ENCODE peak calls at places on chromosomes 4 and X, in four cellular contexts. D is Panc1, B is HepG2, S is HCT116. Q is an unnamed sample.

GRCh38 chrX:39829965-39830364 is 267.8 kb downstream of the BCOR start:
- ATAC-seq in D (no peak), B (no peak), S (no peak), Q (no peak)

GRCh38 chr4:3387154-3387942 is 54.4 kb upstream of the HGFAC start:
- ATAC-seq in D (no peak), B (no peak), S (no peak), Q (no peak)

GRCh38 chrX:75061701-75062100 is 94.4 kb downstream of the ABCB7 start:
- ATAC-seq in D (no peak), B (no peak), S (no peak), Q (no peak)

GRCh38 chr4:164946810-164947209 is 30.6 kb downstream of the TRIM61 start:
- ATAC-seq in D (no peak), B (no peak), S (no peak), Q (no peak)

GRCh38 chrX:18410038-18410437 is 15.4 kb upstream of the CDKL5 start:
- ATAC-seq in D (no peak), B (peak; percentile 59), S (peak; percentile 64), Q (no peak)

GRCh38 chr4:153206534-153206933 is 2.3 kb downstream of the TRIM2 start:
- ATAC-seq in D (no peak), B (no peak), S (no peak), Q (no peak)

GRCh38 chr4:304987-305680 is at the start of gene ZNF732:
- ATAC-seq in D (no peak), B (no peak), S (no peak), Q (peak; percentile 86)

GRCh38 chr4:12692815-12693214 is 791.3 kb downstream of the RAB28 start:
- ATAC-seq in D (no peak), B (no peak), S (no peak), Q (no peak)

GRCh38 chr4:83195280-83195679 is 80.8 kb upstream of the PLAC8 start:
- ATAC-seq in D (no peak), B (no peak), S (no peak), Q (no peak)

GRCh38 chr4:151236036-151236435 is 40.9 kb upstream of the PRSS48 start:
- ATAC-seq in D (no peak), B (peak; percentile 34), S (no peak), Q (no peak)

GRCh38 chr4:151242305-151242704 is 34.7 kb upstream of the PRSS48 start:
- ATAC-seq in D (no peak), B (no peak), S (no peak), Q (no peak)

GRCh38 chr4:151233600-151233999 is 43.4 kb upstream of the PRSS48 start:
- ATAC-seq in D (no peak), B (no peak), S (no peak), Q (no peak)

GRCh38 chr4:151239608-151240007 is 37.4 kb upstream of the PRSS48 start:
- ATAC-seq in D (no peak), B (no peak), S (no peak), Q (no peak)

GRCh38 chr4:151238477-151238876 is 38.5 kb upstream of the PRSS48 start:
- ATAC-seq in D (no peak), B (no peak), S (peak; percentile 50), Q (peak; percentile 51)
- TF ChIP-seq CTCF in D (no peak), B (peak; percentile 6), S (peak; percentile 5), Q (peak; percentile 26)

GRCh38 chr4:156969136-156969535 is 2.5 kb downstream of the PDGFC start:
- ATAC-seq in D (no peak), B (no peak), S (no peak), Q (no peak)

GRCh38 chr4:156972370-156972980 is 876 bp upstream of the PDGFC start:
- ATAC-seq in D (no peak), B (peak; percentile 12), S (peak; percentile 8), Q (no peak)

GRCh38 chr4:156971168-156971601 is 414 bp downstream of the PDGFC start:
- ATAC-seq in D (peak; percentile 21), B (peak; percentile 47), S (peak; percentile 23), Q (peak; percentile 9)

GRCh38 chr4:156971623-156972369 is at the start of gene PDGFC:
- ATAC-seq in D (peak; percentile 86), B (peak; percentile 89), S (peak; percentile 78), Q (peak; percentile 88)

GRCh38 chr4:156970501-156971167 is 965 bp downstream of the PDGFC start:
- ATAC-seq in D (peak; percentile 75), B (peak; percentile 75), S (peak; percentile 39), Q (peak; percentile 59)
- TF ChIP-seq POLR2AphosphoS5 in D (no peak), B (no peak), S (no peak), Q (peak; percentile 21)

DNA sequence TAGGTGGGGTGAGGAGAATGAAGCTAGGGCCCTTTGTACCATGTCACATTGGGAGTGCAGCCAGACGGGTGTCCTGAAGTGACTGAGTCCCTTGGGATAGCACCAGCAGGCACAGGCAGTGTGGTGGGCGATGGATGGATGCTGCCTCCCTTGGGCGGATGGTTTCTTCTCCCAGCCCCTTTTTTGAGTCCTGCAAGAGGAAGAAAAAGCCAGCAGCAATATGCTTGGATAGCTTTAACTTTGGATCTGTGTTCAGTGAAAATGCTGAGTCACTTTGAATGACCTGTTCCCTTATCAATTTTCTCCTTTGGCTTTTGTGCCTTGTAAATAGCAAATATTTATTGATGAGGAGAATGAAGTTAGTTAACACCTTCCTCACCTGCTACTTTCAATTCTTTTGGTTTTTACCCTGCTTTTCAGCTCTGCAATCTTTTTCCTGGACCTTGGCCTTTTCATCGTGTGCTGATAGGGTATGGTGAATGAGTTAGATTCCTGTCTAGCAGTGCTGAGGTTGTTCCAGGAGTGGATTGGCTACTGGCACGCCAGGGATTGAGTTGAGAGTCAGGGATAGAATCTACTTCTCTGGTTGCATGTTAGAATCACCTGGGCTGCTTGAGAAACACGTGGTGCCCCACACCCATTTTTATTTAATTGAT is 10.2 kb downstream of the DCUN1D4 start:
- ATAC-seq in D (peak; percentile 70), B (peak; percentile 98), S (no peak), Q (peak; percentile 39)
- H3K4me3 ChIP-seq in D (no peak overlapping the region), B (no peak overlapping the region), S (no peak overlapping the region), Q (no peak overlapping the region)

GRCh38 chrX:149848855-149849254 is 32.1 kb upstream of the MAGEA8 start:
- ATAC-seq in D (no peak), B (no peak), S (no peak), Q (no peak)
- TF ChIP-seq CTCF in D (no peak), B (no peak), S (no peak), Q (no peak)

GRCh38 chr4:10096976-10097330 is 19.6 kb downstream of the WDR1 start:
- ATAC-seq in D (no peak), B (no peak), S (no peak), Q (no peak)

GRCh38 chr4:10095296-10095991 is 21.2 kb downstream of the WDR1 start:
- ATAC-seq in D (no peak), B (no peak), S (peak; percentile 36), Q (no peak)

GRCh38 chr4:10097906-10098769 is 18.5 kb downstream of the WDR1 start:
- ATAC-seq in D (no peak), B (no peak), S (no peak), Q (no peak)

GRCh38 chr4:10094841-10095240 is 21.8 kb downstream of the WDR1 start:
- ATAC-seq in D (no peak), B (no peak), S (no peak), Q (no peak)

DNA sequence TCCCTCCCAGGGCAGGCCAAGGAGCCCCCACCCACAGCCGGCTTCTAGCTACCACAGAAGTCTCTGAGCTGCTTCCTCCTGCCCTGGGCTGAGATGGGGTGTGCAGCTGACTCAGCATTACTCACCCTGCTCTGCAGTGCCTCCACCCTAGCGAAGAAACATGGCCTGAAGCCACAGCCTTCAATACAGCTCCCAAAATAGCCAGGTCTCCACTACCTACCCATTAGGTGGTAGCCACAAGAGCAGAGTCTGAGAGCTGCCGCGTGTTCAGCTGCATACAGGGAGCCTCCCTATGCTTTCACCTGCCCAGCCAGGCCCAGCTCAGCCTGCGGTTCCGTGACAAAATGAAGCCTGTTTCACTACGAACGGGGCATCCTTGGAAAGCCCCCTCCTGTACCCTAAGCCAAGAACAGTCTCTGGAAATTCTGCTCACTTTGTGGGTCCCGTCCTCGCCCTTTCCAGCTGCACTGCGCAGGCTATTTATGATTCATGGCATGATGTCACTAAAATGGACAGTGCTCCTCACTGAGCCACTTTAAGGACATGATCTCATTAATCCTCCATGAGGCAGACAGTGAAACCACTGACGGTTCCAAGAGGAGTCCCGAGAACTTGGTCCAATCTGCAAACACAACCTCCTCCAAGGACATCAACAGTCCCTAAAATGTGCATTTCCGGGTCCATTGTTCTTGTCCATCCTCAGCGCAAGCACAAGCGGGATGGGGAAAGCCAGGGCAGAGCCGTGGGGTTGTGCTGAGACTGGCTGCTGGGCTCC is 20.2 kb downstream of the WDR1 start:
- ATAC-seq in D (peak; percentile 86), B (no peak), S (peak; percentile 87), Q (peak; percentile 71)
- TF ChIP-seq POLR2AphosphoS5 in D (no peak), B (no peak), S (peak; percentile 40), Q (peak; percentile 47)